ENCODE peak calls at places on chromosomes 7 and 10, in seven cellular contexts. One of them, this sample, is unnamed.

GRCh38 chr7:107234436-107234835 is 65.6 kb downstream of the HBP1 start:
- DNase-seq in heart left ventricle: no peak
- DNase-seq in GM23248: no peak
- DNase-seq in hepatocyte: no peak
- DNase-seq in heart right ventricle: no peak
- DNase-seq in spleen: no peak
- DNase-seq in OCI-LY7: no peak
- DNase-seq in this sample: no peak

GRCh38 chr7:88347098-88347497 is 40.4 kb upstream of the STEAP4 start:
- DNase-seq in heart left ventricle: no peak
- DNase-seq in GM23248: no peak
- DNase-seq in hepatocyte: peak; percentile 65
- DNase-seq in heart right ventricle: no peak
- DNase-seq in spleen: no peak
- DNase-seq in OCI-LY7: no peak
- DNase-seq in this sample: no peak

GRCh38 chr7:5143935-5144903 is 45.8 kb upstream of the WIPI2 start:
- DNase-seq in heart left ventricle: peak; percentile 6
- DNase-seq in GM23248: peak; percentile 37
- DNase-seq in hepatocyte: no peak
- DNase-seq in heart right ventricle: no peak
- DNase-seq in spleen: peak; percentile 86
- DNase-seq in OCI-LY7: peak; percentile 14
- DNase-seq in this sample: no peak

GRCh38 chr10:97325754-97326153 is 6.7 kb downstream of the FRAT1 start:
- DNase-seq in heart left ventricle: no peak
- DNase-seq in GM23248: no peak
- DNase-seq in hepatocyte: no peak
- DNase-seq in heart right ventricle: no peak
- DNase-seq in spleen: no peak
- DNase-seq in OCI-LY7: no peak
- DNase-seq in this sample: no peak

GRCh38 chr10:8346861-8347260 is 292.4 kb downstream of the GATA3 start:
- DNase-seq in heart left ventricle: no peak
- DNase-seq in GM23248: no peak
- DNase-seq in hepatocyte: peak; percentile 14
- DNase-seq in heart right ventricle: no peak
- DNase-seq in spleen: no peak
- DNase-seq in OCI-LY7: no peak
- DNase-seq in this sample: no peak

GRCh38 chr7:85474234-85474633 is 287.4 kb upstream of the SEMA3D start:
- DNase-seq in heart left ventricle: no peak
- DNase-seq in GM23248: peak; percentile 22
- DNase-seq in hepatocyte: no peak
- DNase-seq in heart right ventricle: no peak
- DNase-seq in spleen: no peak
- DNase-seq in OCI-LY7: no peak
- DNase-seq in this sample: no peak

GRCh38 chr7:124718032-124718766 is 47.4 kb downstream of the GPR37 start:
- DNase-seq in heart left ventricle: no peak
- DNase-seq in GM23248: no peak
- DNase-seq in hepatocyte: no peak
- DNase-seq in heart right ventricle: no peak
- DNase-seq in spleen: no peak
- DNase-seq in OCI-LY7: no peak
- DNase-seq in this sample: no peak

GRCh38 chr10:80598084-80598798 is 60.5 kb downstream of the SH2D4B start:
- DNase-seq in heart left ventricle: no peak
- DNase-seq in GM23248: no peak
- DNase-seq in hepatocyte: no peak
- DNase-seq in heart right ventricle: no peak
- DNase-seq in spleen: no peak
- DNase-seq in OCI-LY7: no peak
- DNase-seq in this sample: no peak

GRCh38 chr7:637826-638225 is 88.7 kb upstream of the DNAAF5 start:
- DNase-seq in heart left ventricle: no peak
- DNase-seq in GM23248: no peak
- DNase-seq in hepatocyte: no peak
- DNase-seq in heart right ventricle: no peak
- DNase-seq in spleen: no peak
- DNase-seq in OCI-LY7: no peak
- DNase-seq in this sample: no peak

GRCh38 chr10:80144302-80145131 is 12.0 kb downstream of the PLAC9 start:
- DNase-seq in heart left ventricle: no peak
- DNase-seq in GM23248: peak; percentile 35
- DNase-seq in hepatocyte: no peak
- DNase-seq in heart right ventricle: no peak
- DNase-seq in spleen: peak; percentile 86
- DNase-seq in OCI-LY7: peak; percentile 67
- DNase-seq in this sample: no peak

GRCh38 chr10:91691981-91692380 is 59.1 kb upstream of the PPP1R3C start:
- DNase-seq in heart left ventricle: no peak
- DNase-seq in GM23248: no peak
- DNase-seq in hepatocyte: no peak
- DNase-seq in heart right ventricle: no peak
- DNase-seq in spleen: no peak
- DNase-seq in OCI-LY7: no peak
- DNase-seq in this sample: no peak

GRCh38 chr10:79436066-79436849 is 9.2 kb downstream of the ZCCHC24 start:
- DNase-seq in heart left ventricle: no peak
- DNase-seq in GM23248: no peak
- DNase-seq in hepatocyte: no peak
- DNase-seq in heart right ventricle: no peak
- DNase-seq in spleen: peak; percentile 70
- DNase-seq in OCI-LY7: no peak
- DNase-seq in this sample: no peak

GRCh38 chr10:36038316-36038715 is 396.2 kb upstream of the FZD8 start:
- DNase-seq in heart left ventricle: no peak
- DNase-seq in GM23248: no peak
- DNase-seq in hepatocyte: no peak
- DNase-seq in heart right ventricle: no peak
- DNase-seq in spleen: no peak
- DNase-seq in OCI-LY7: no peak
- DNase-seq in this sample: no peak

GRCh38 chr10:74976565-74976964 is 134.9 kb upstream of the SAMD8 start:
- DNase-seq in heart left ventricle: no peak
- DNase-seq in GM23248: no peak
- DNase-seq in hepatocyte: no peak
- DNase-seq in heart right ventricle: no peak
- DNase-seq in spleen: no peak
- DNase-seq in OCI-LY7: peak; percentile 6
- DNase-seq in this sample: no peak

GRCh38 chr7:46352335-46352954 is 431.4 kb upstream of the IGFBP3 start:
- DNase-seq in heart left ventricle: peak; percentile 20
- DNase-seq in GM23248: peak; percentile 74
- DNase-seq in hepatocyte: peak; percentile 68
- DNase-seq in heart right ventricle: no peak
- DNase-seq in spleen: no peak
- DNase-seq in OCI-LY7: peak; percentile 25
- DNase-seq in this sample: no peak

GRCh38 chr7:102891693-102892261 is 21.0 kb upstream of the LRRC17 start:
- DNase-seq in heart left ventricle: peak; percentile 32
- DNase-seq in GM23248: peak; percentile 96
- DNase-seq in hepatocyte: peak; percentile 38
- DNase-seq in heart right ventricle: no peak
- DNase-seq in spleen: no peak
- DNase-seq in OCI-LY7: no peak
- DNase-seq in this sample: peak; percentile 16

GRCh38 chr7:29987821-29988317 is 1.7 kb downstream of the SCRN1 start:
- DNase-seq in heart left ventricle: no peak
- DNase-seq in GM23248: peak; percentile 89
- DNase-seq in hepatocyte: peak; percentile 68
- DNase-seq in heart right ventricle: no peak
- DNase-seq in spleen: peak; percentile 58
- DNase-seq in OCI-LY7: peak; percentile 27
- DNase-seq in this sample: no peak

GRCh38 chr7:37342665-37343471 is 105.8 kb downstream of the ELMO1 start:
- DNase-seq in heart left ventricle: no peak
- DNase-seq in GM23248: no peak
- DNase-seq in hepatocyte: no peak
- DNase-seq in heart right ventricle: no peak
- DNase-seq in spleen: peak; percentile 90
- DNase-seq in OCI-LY7: peak; percentile 89
- DNase-seq in this sample: peak; percentile 66

GRCh38 chr7:148116195-148116594 is 474.4 kb upstream of the C7orf33 start:
- DNase-seq in heart left ventricle: no peak
- DNase-seq in GM23248: no peak
- DNase-seq in hepatocyte: no peak
- DNase-seq in heart right ventricle: no peak
- DNase-seq in spleen: no peak
- DNase-seq in OCI-LY7: no peak
- DNase-seq in this sample: no peak

GRCh38 chr7:64849924-64850499 is 53.1 kb upstream of the ZNF273 start:
- DNase-seq in heart left ventricle: no peak
- DNase-seq in GM23248: no peak
- DNase-seq in hepatocyte: no peak
- DNase-seq in heart right ventricle: no peak
- DNase-seq in spleen: no peak
- DNase-seq in OCI-LY7: no peak
- DNase-seq in this sample: no peak

GRCh38 chr10:101441539-101442455 is 87.8 kb downstream of the BTRC start:
- DNase-seq in heart left ventricle: peak; percentile 10
- DNase-seq in GM23248: peak; percentile 73
- DNase-seq in hepatocyte: peak; percentile 71
- DNase-seq in heart right ventricle: no peak
- DNase-seq in spleen: no peak
- DNase-seq in OCI-LY7: peak; percentile 68
- DNase-seq in this sample: no peak

GRCh38 chr7:47498229-47499056 is 83.5 kb downstream of the TNS3 start:
- DNase-seq in heart left ventricle: no peak
- DNase-seq in GM23248: no peak
- DNase-seq in hepatocyte: no peak
- DNase-seq in heart right ventricle: no peak
- DNase-seq in spleen: peak; percentile 80
- DNase-seq in OCI-LY7: peak; percentile 37
- DNase-seq in this sample: no peak

GRCh38 chr10:95324436-95325268 is 33.8 kb upstream of the PDLIM1 start:
- DNase-seq in heart left ventricle: no peak
- DNase-seq in GM23248: peak; percentile 6
- DNase-seq in hepatocyte: no peak
- DNase-seq in heart right ventricle: no peak
- DNase-seq in spleen: no peak
- DNase-seq in OCI-LY7: no peak
- DNase-seq in this sample: no peak

GRCh38 chr7:13476881-13477444 is 512.5 kb downstream of the ETV1 start:
- DNase-seq in heart left ventricle: no peak
- DNase-seq in GM23248: peak; percentile 3
- DNase-seq in hepatocyte: no peak
- DNase-seq in heart right ventricle: no peak
- DNase-seq in spleen: no peak
- DNase-seq in OCI-LY7: no peak
- DNase-seq in this sample: no peak

DNA sequence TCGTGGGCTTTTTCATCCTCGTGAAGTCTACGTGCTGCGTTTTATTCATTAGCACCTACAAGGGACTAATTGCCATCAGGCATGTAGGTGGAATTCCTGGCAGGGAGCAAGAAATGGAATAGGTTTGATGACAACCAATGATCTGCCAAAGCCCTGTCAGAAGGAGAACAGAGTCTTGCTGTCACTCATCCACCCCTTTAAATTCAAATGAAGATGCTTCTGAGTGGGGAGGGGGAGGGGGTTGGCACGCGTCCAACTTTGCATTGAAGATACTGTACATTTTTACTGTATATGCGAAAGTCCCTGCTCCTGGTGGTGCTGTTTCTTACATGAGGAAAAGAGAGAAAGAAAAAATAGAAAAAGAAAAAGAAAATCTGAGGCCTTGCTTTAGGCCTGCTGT is 569.2 kb downstream of the INHBA start:
- DNase-seq in heart left ventricle: no peak
- DNase-seq in GM23248: no peak
- DNase-seq in hepatocyte: no peak
- DNase-seq in heart right ventricle: no peak
- DNase-seq in spleen: no peak
- DNase-seq in OCI-LY7: peak; percentile 25
- DNase-seq in this sample: no peak
- H3K27ac ChIP-seq in heart left ventricle: no peak overlapping the region
- H3K27ac ChIP-seq in GM23248: no peak overlapping the region
- H3K27ac ChIP-seq in hepatocyte: no peak overlapping the region
- H3K27ac ChIP-seq in heart right ventricle: no peak overlapping the region
- H3K27ac ChIP-seq in spleen: no peak overlapping the region
- H3K27ac ChIP-seq in OCI-LY7: no peak overlapping the region
- H3K27ac ChIP-seq in this sample: no peak overlapping the region

DNA sequence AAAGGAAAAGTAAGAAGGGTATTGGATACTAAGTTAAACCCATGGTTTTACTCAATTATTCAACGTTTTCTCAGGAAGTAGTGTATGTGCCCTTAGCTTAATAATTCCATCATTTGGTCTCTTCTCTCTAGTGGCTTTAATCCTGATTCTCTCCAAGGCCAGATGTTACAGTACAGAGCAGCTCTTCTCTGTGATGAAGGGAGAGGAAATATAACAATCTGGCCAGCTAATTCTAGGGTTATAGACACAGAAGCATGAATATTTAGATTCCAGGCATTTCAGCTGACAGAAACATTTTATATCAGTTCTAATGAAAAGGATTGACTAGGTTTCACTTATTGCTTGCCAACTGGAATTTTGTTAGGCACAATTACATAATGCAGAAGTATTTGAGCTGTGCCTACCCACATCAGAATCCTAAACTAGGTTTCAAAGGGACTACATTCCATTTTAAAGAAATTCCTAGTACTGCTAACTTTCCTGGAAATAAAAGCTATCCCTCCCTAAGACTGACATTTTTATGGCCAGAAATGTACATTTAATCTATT is 498.4 kb downstream of the KCNMA1 start:
- DNase-seq in heart left ventricle: no peak
- DNase-seq in GM23248: no peak
- DNase-seq in hepatocyte: no peak
- DNase-seq in heart right ventricle: no peak
- DNase-seq in spleen: no peak
- DNase-seq in OCI-LY7: no peak
- DNase-seq in this sample: no peak
- H3K4me3 ChIP-seq in heart left ventricle: no peak overlapping the region
- H3K4me3 ChIP-seq in GM23248: no peak overlapping the region
- H3K4me3 ChIP-seq in hepatocyte: no peak overlapping the region
- H3K4me3 ChIP-seq in heart right ventricle: no peak overlapping the region
- H3K4me3 ChIP-seq in spleen: no peak overlapping the region
- H3K4me3 ChIP-seq in OCI-LY7: no peak overlapping the region
- H3K4me3 ChIP-seq in this sample: no peak overlapping the region

GRCh38 chr7:50768470-50769159 is 14.1 kb downstream of the GRB10 start:
- DNase-seq in heart left ventricle: no peak
- DNase-seq in GM23248: no peak
- DNase-seq in hepatocyte: no peak
- DNase-seq in heart right ventricle: no peak
- DNase-seq in spleen: no peak
- DNase-seq in OCI-LY7: no peak
- DNase-seq in this sample: no peak
- H3K27ac ChIP-seq in heart left ventricle: no peak overlapping the region
- H3K27ac ChIP-seq in GM23248: no peak overlapping the region
- H3K27ac ChIP-seq in hepatocyte: no peak overlapping the region
- H3K27ac ChIP-seq in heart right ventricle: no peak overlapping the region
- H3K27ac ChIP-seq in spleen: no peak overlapping the region
- H3K27ac ChIP-seq in OCI-LY7: no peak overlapping the region
- H3K27ac ChIP-seq in this sample: no peak overlapping the region

GRCh38 chr10:104641150-104642000 is at the start of gene SORCS3:
- DNase-seq in heart left ventricle: no peak
- DNase-seq in GM23248: peak; percentile 32
- DNase-seq in hepatocyte: peak; percentile 21
- DNase-seq in heart right ventricle: no peak
- DNase-seq in spleen: no peak
- DNase-seq in OCI-LY7: no peak
- DNase-seq in this sample: no peak
- H3K4me3 ChIP-seq in heart left ventricle: peak within 1 kb of the TSS; percentile 22
- H3K4me3 ChIP-seq in GM23248: no peak within 1 kb of the TSS
- H3K4me3 ChIP-seq in hepatocyte: peak within 1 kb of the TSS; percentile 20
- H3K4me3 ChIP-seq in heart right ventricle: peak within 1 kb of the TSS; percentile 10
- H3K4me3 ChIP-seq in spleen: peak within 1 kb of the TSS; percentile 3
- H3K4me3 ChIP-seq in OCI-LY7: no peak within 1 kb of the TSS
- H3K4me3 ChIP-seq in this sample: peak within 1 kb of the TSS; percentile 8

GRCh38 chr10:124717911-124718734 is 26.1 kb downstream of the FAM53B start:
- DNase-seq in heart left ventricle: no peak
- DNase-seq in GM23248: no peak
- DNase-seq in hepatocyte: no peak
- DNase-seq in heart right ventricle: no peak
- DNase-seq in spleen: peak; percentile 85
- DNase-seq in OCI-LY7: no peak
- DNase-seq in this sample: no peak
- H3K27ac ChIP-seq in heart left ventricle: peak overlapping the region; percentile 80
- H3K27ac ChIP-seq in GM23248: no peak overlapping the region
- H3K27ac ChIP-seq in hepatocyte: no peak overlapping the region
- H3K27ac ChIP-seq in heart right ventricle: peak overlapping the region; percentile 83
- H3K27ac ChIP-seq in spleen: peak overlapping the region; percentile 88
- H3K27ac ChIP-seq in OCI-LY7: peak overlapping the region; percentile 66
- H3K27ac ChIP-seq in this sample: peak overlapping the region; percentile 50